ENCODE peak calls at places on chromosomes 13 and 19, in seven cellular contexts. One of them, this sample, is unnamed.

GRCh38 chr19:18772620-18773587 is 18.2 kb downstream of the COMP start:
- DNase-seq in fibroblast of pulmonary artery: no peak
- DNase-seq in mucosa of descending colon: no peak
- DNase-seq in midbrain: no peak
- DNase-seq in ACHN: no peak
- DNase-seq in GM23248: no peak
- DNase-seq in CD8-positive, alpha-beta T cell: no peak
- DNase-seq in this sample: no peak

GRCh38 chr13:90246005-90246404 is 1101.5 kb upstream of the MIR17HG start:
- DNase-seq in mucosa of descending colon: no peak
- DNase-seq in fibroblast of pulmonary artery: no peak
- DNase-seq in midbrain: no peak
- DNase-seq in GM23248: no peak
- DNase-seq in CD8-positive, alpha-beta T cell: no peak
- DNase-seq in ACHN: no peak
- DNase-seq in this sample: no peak

GRCh38 chr19:3179739-3180293 is 1.2 kb downstream of the S1PR4 start:
- DNase-seq in CD8-positive, alpha-beta T cell: peak
- DNase-seq in mucosa of descending colon: no peak
- DNase-seq in fibroblast of pulmonary artery: no peak
- DNase-seq in ACHN: no peak
- DNase-seq in midbrain: no peak
- DNase-seq in GM23248: no peak
- DNase-seq in this sample: no peak

GRCh38 chr13:50378513-50378970 is 363.3 kb downstream of the KCNRG start:
- DNase-seq in midbrain: no peak
- DNase-seq in ACHN: no peak
- DNase-seq in fibroblast of pulmonary artery: no peak
- DNase-seq in CD8-positive, alpha-beta T cell: no peak
- DNase-seq in mucosa of descending colon: no peak
- DNase-seq in GM23248: no peak
- DNase-seq in this sample: no peak

GRCh38 chr19:6632002-6632621 is 37.8 kb downstream of the TNFSF14 start:
- DNase-seq in mucosa of descending colon: no peak
- DNase-seq in midbrain: peak
- DNase-seq in GM23248: peak
- DNase-seq in ACHN: peak
- DNase-seq in fibroblast of pulmonary artery: peak
- DNase-seq in CD8-positive, alpha-beta T cell: peak
- DNase-seq in this sample: peak

GRCh38 chr13:20359335-20359734 is 127.2 kb upstream of the GJB6 start:
- DNase-seq in GM23248: peak
- DNase-seq in fibroblast of pulmonary artery: peak
- DNase-seq in ACHN: peak
- DNase-seq in mucosa of descending colon: no peak
- DNase-seq in CD8-positive, alpha-beta T cell: no peak
- DNase-seq in midbrain: no peak
- DNase-seq in this sample: no peak

GRCh38 chr19:4284176-4284958 is 5.3 kb downstream of the SHD start:
- DNase-seq in midbrain: no peak
- DNase-seq in ACHN: peak
- DNase-seq in fibroblast of pulmonary artery: no peak
- DNase-seq in GM23248: peak
- DNase-seq in mucosa of descending colon: peak
- DNase-seq in CD8-positive, alpha-beta T cell: no peak
- DNase-seq in this sample: no peak

GRCh38 chr13:80084086-80084676 is 256.7 kb downstream of the SPRY2 start:
- DNase-seq in midbrain: peak
- DNase-seq in ACHN: peak
- DNase-seq in fibroblast of pulmonary artery: peak
- DNase-seq in GM23248: peak
- DNase-seq in mucosa of descending colon: no peak
- DNase-seq in CD8-positive, alpha-beta T cell: no peak
- DNase-seq in this sample: peak

GRCh38 chr19:46602392-46603194 is 1.5 kb downstream of the CALM3 start:
- DNase-seq in midbrain: peak
- DNase-seq in CD8-positive, alpha-beta T cell: peak
- DNase-seq in fibroblast of pulmonary artery: no peak
- DNase-seq in ACHN: no peak
- DNase-seq in mucosa of descending colon: peak
- DNase-seq in GM23248: peak
- DNase-seq in this sample: no peak

GRCh38 chr13:30610311-30610710 is 7.4 kb upstream of the USPL1 start:
- DNase-seq in fibroblast of pulmonary artery: no peak
- DNase-seq in midbrain: no peak
- DNase-seq in CD8-positive, alpha-beta T cell: no peak
- DNase-seq in mucosa of descending colon: no peak
- DNase-seq in GM23248: no peak
- DNase-seq in ACHN: no peak
- DNase-seq in this sample: no peak

GRCh38 chr19:37979547-37980082 is 72.6 kb downstream of the SIPA1L3 start:
- DNase-seq in GM23248: no peak
- DNase-seq in mucosa of descending colon: no peak
- DNase-seq in fibroblast of pulmonary artery: no peak
- DNase-seq in CD8-positive, alpha-beta T cell: no peak
- DNase-seq in midbrain: no peak
- DNase-seq in ACHN: peak
- DNase-seq in this sample: peak